ENCODE peak calls at places on chromosomes 6 and 20, in nine cellular contexts. V is spleen, B is GM12865, C is MM.1S, R is fibroblast of pulmonary artery, W is cardiac fibroblast, J is sigmoid colon, M is HFF-Myc, X is epithelial cell of proximal tubule. K is an unnamed sample.

GRCh38 chr20:3106658-3107463 is 22.3 kb upstream of the AVP start:
- DNase-seq in V (no peak), B (no peak), C (no peak), R (no peak), W (no peak), J (no peak), M (no peak), X (no peak), K (no peak)

GRCh38 chr6:101392561-101393230 is 812 bp upstream of the GRIK2 start:
- DNase-seq in V (no peak), B (no peak), C (no peak), R (no peak), W (no peak), J (no peak), M (no peak), X (no peak), K (no peak)

GRCh38 chr6:165441176-165441575 is 131.8 kb upstream of the C6orf118 start:
- DNase-seq in V (no peak), B (no peak), C (no peak), R (no peak), W (no peak), J (no peak), M (no peak), X (no peak), K (no peak)

GRCh38 chr6:25431642-25432307 is 152.6 kb downstream of the CARMIL1 start:
- DNase-seq in V (no peak), B (no peak), C (no peak), R (no peak), W (no peak), J (no peak), M (no peak), X (no peak), K (no peak)

GRCh38 chr6:130178692-130179091 is 44.1 kb downstream of the SAMD3 start:
- DNase-seq in V (no peak), B (no peak), C (no peak), R (peak), W (peak), J (no peak), M (peak), X (peak), K (peak)

GRCh38 chr20:62163485-62163865 is 19.4 kb upstream of the MTG2 start:
- DNase-seq in V (no peak), B (no peak), C (no peak), R (no peak), W (no peak), J (no peak), M (no peak), X (no peak), K (no peak)

GRCh38 chr20:19463597-19463996 is 251.2 kb downstream of the SLC24A3 start:
- DNase-seq in V (no peak), B (no peak), C (no peak), R (no peak), W (no peak), J (peak), M (no peak), X (no peak), K (no peak)

GRCh38 chr20:63425846-63426485 is 46.5 kb downstream of the KCNQ2 start:
- DNase-seq in V (no peak), B (no peak), C (no peak), R (no peak), W (no peak), J (no peak), M (no peak), X (no peak), K (no peak)

GRCh38 chr20:63502671-63503172 is 3.8 kb upstream of the EEF1A2 start:
- DNase-seq in V (no peak), B (no peak), C (no peak), R (no peak), W (no peak), J (no peak), M (no peak), X (no peak), K (no peak)

GRCh38 chr6:133671376-133671775 is 217.5 kb upstream of the TCF21 start:
- DNase-seq in V (no peak), B (no peak), C (no peak), R (no peak), W (no peak), J (no peak), M (no peak), X (no peak), K (no peak)

GRCh38 chr6:82249381-82250253 is 2.1 kb upstream of the IBTK start:
- DNase-seq in V (no peak), B (no peak), C (no peak), R (no peak), W (no peak), J (no peak), M (no peak), X (no peak), K (no peak)

GRCh38 chr6:142291512-142291911 is 10.3 kb upstream of the ADGRG6 start:
- DNase-seq in V (no peak), B (no peak), C (no peak), R (no peak), W (no peak), J (no peak), M (no peak), X (no peak), K (no peak)

GRCh38 chr20:48568520-48568919 is 259.3 kb downstream of the PREX1 start:
- DNase-seq in V (no peak), B (no peak), C (no peak), R (no peak), W (no peak), J (no peak), M (no peak), X (no peak), K (no peak)

GRCh38 chr6:7389162-7389450 is 436 bp downstream of the CAGE1 start:
- DNase-seq in V (no peak), B (no peak), C (no peak), R (peak), W (no peak), J (peak), M (no peak), X (no peak), K (no peak)

GRCh38 chr6:16729183-16729696 is 32.0 kb downstream of the ATXN1 start:
- DNase-seq in V (no peak), B (no peak), C (no peak), R (peak), W (no peak), J (no peak), M (no peak), X (no peak), K (no peak)

GRCh38 chr6:170265655-170266054 is 25.2 kb downstream of the DLL1 start:
- DNase-seq in V (peak), B (no peak), C (no peak), R (no peak), W (peak), J (no peak), M (no peak), X (no peak), K (no peak)

GRCh38 chr6:18425218-18425617 is 38.1 kb downstream of the RNF144B start:
- DNase-seq in V (no peak), B (no peak), C (no peak), R (no peak), W (no peak), J (no peak), M (no peak), X (no peak), K (no peak)

GRCh38 chr6:88472731-88473130 is 306.6 kb upstream of the CNR1 start:
- DNase-seq in V (no peak), B (no peak), C (no peak), R (no peak), W (no peak), J (no peak), M (no peak), X (no peak), K (no peak)

GRCh38 chr6:144528605-144529425 is 243.7 kb downstream of the UTRN start:
- DNase-seq in V (no peak), B (peak), C (no peak), R (peak), W (peak), J (no peak), M (no peak), X (peak), K (peak)

GRCh38 chr20:47273591-47274235 is 82.8 kb downstream of the ZMYND8 start:
- DNase-seq in V (no peak), B (no peak), C (no peak), R (peak), W (peak), J (no peak), M (no peak), X (no peak), K (no peak)

GRCh38 chr20:13105071-13105470 is 96.3 kb downstream of the SPTLC3 start:
- DNase-seq in V (no peak), B (no peak), C (no peak), R (no peak), W (no peak), J (no peak), M (no peak), X (no peak), K (no peak)

GRCh38 chr20:20076297-20077065 is 24.1 kb downstream of the CFAP61 start:
- DNase-seq in V (no peak), B (no peak), C (no peak), R (peak), W (peak), J (no peak), M (no peak), X (no peak), K (no peak)

GRCh38 chr6:139240161-139241010 is 51.4 kb downstream of the TXLNB start:
- DNase-seq in V (no peak), B (no peak), C (no peak), R (peak), W (peak), J (no peak), M (peak), X (no peak), K (no peak)

GRCh38 chr20:57102566-57102965 is 163.9 kb downstream of the BMP7 start:
- DNase-seq in V (no peak), B (no peak), C (no peak), R (no peak), W (no peak), J (no peak), M (no peak), X (no peak), K (no peak)
- H3K4me3 ChIP-seq in V (no peak), B (no peak), C (no peak), R (no peak), W (no peak), J (no peak), M (no peak), X (no peak), K (no peak)

GRCh38 chr20:34302312-34302722 is 838 bp downstream of the AHCY start:
- DNase-seq in V (no peak), B (peak), C (peak), R (peak), W (peak), J (no peak), M (no peak), X (no peak), K (no peak)
- TF ChIP-seq CTCF in V (no peak), B (peak), C (peak), R (no peak), W (peak), J (no peak), M (no peak), X (peak), K (no peak)

GRCh38 chr6:28734443-28734959 is 189.3 kb downstream of the TRIM27 start:
- DNase-seq in V (no peak), B (no peak), C (no peak), R (no peak), W (no peak), J (no peak), M (no peak), X (no peak), K (no peak)
- H3K4me3 ChIP-seq in V (no peak), B (no peak), C (no peak), R (peak), W (no peak), J (no peak), M (no peak), X (no peak), K (peak)

GRCh38 chr6:105136433-105137350 is 43.1 kb downstream of the POPDC3 start:
- DNase-seq in V (peak), B (peak), C (peak), R (peak), W (peak), J (peak), M (no peak), X (no peak), K (no peak)
- TF ChIP-seq CTCF in V (no peak), B (no peak), C (peak), R (no peak), W (peak), J (peak), M (no peak), X (peak), K (peak)

K was measured in retinal pigment epithelial cell.